ENCODE peak calls at places on chromosomes 11 and 22, in four cellular contexts. D, E, X and G are unnamed samples.

GRCh38 chr11:118074785-118075184 is 2.1 kb upstream of the TMPRSS4 start:
- DNase-seq in D (no peak), E (no peak), X (no peak), G (no peak)

GRCh38 chr11:44562836-44563460 is 2.5 kb upstream of the CD82 start:
- DNase-seq in D (no peak), E (no peak), X (no peak), G (no peak)

GRCh38 chr11:95652002-95652472 is 137.5 kb downstream of the FAM76B start:
- DNase-seq in D (no peak), E (no peak), X (no peak), G (no peak)

GRCh38 chr11:2860636-2861035 is 24.9 kb downstream of the CDKN1C start:
- DNase-seq in D (no peak), E (no peak), X (no peak), G (no peak)

GRCh38 chr11:66843776-66844495 is 695 bp downstream of the RCE1 start:
- DNase-seq in D (no peak), E (no peak), X (no peak), G (no peak)

GRCh38 chr11:117506856-117507425 is 179.3 kb downstream of the CEP164 start:
- DNase-seq in D (no peak), E (no peak), X (no peak), G (no peak)

GRCh38 chr22:27576815-27577564 is 224.6 kb downstream of the MN1 start:
- DNase-seq in D (no peak), E (peak; percentile 23), X (no peak), G (no peak)

GRCh38 chr11:48073031-48073861 is 92.9 kb downstream of the PTPRJ start:
- DNase-seq in D (no peak), E (no peak), X (no peak), G (no peak)

GRCh38 chr11:118135796-118136165 is 16.8 kb downstream of the SCN4B start:
- DNase-seq in D (no peak), E (no peak), X (no peak), G (no peak)

GRCh38 chr11:39630365-39630764 is 1829.1 kb downstream of the LRRC4C start:
- DNase-seq in D (no peak), E (no peak), X (no peak), G (no peak)

GRCh38 chr11:117009905-117010605 is 88.2 kb downstream of the SIK3 start:
- DNase-seq in D (no peak), E (no peak), X (no peak), G (no peak)

GRCh38 chr22:42621505-42622002 is 6.9 kb upstream of the POLDIP3 start:
- DNase-seq in D (peak; percentile 79), E (peak; percentile 79), X (peak; percentile 74), G (peak; percentile 34)

GRCh38 chr11:113817162-113817561 is 37.6 kb downstream of the CLDN25 start:
- DNase-seq in D (no peak), E (no peak), X (no peak), G (no peak)

GRCh38 chr11:62713343-62713742 is 5.9 kb downstream of the GNG3 start:
- DNase-seq in D (no peak), E (no peak), X (no peak), G (no peak)

GRCh38 chr22:44702479-44703219 is 645 bp downstream of the PRR5 start:
- DNase-seq in D (peak; percentile 18), E (no peak), X (no peak), G (peak; percentile 33)

GRCh38 chr11:112082729-112083128 is 3.8 kb downstream of the TIMM8B start:
- DNase-seq in D (no peak), E (no peak), X (no peak), G (no peak)

GRCh38 chr11:112085822-112086421 is 634 bp downstream of the TIMM8B start:
- DNase-seq in D (no peak), E (no peak), X (no peak), G (peak; percentile 46)

GRCh38 chr11:112087212-112087611 is 539 bp downstream of the SDHD start:
- DNase-seq in D (no peak), E (no peak), X (no peak), G (no peak)

GRCh38 chr11:112086422-112087191 is at the start of the genes SDHD and TIMM8B:
- DNase-seq in D (peak; percentile 95), E (peak; percentile 97), X (peak; percentile 93), G (peak; percentile 96)
- TF ChIP-seq CTCF in D (peak; percentile 50), E (peak; percentile 43), X (peak; percentile 29), G (no peak)

GRCh38 chr11:115869780-115870431 is 365.7 kb upstream of the CADM1 start:
- DNase-seq in D (no peak), E (no peak), X (no peak), G (no peak)
- TF ChIP-seq CTCF in D (peak; percentile 70), E (no peak), X (peak; percentile 43), G (no peak)

GRCh38 chr22:46133588-46133855 is 16.8 kb upstream of the PPARA start:
- DNase-seq in D (no peak), E (no peak), X (no peak), G (no peak)

GRCh38 chr22:46129390-46130041 is 20.8 kb upstream of the PPARA start:
- DNase-seq in D (no peak), E (no peak), X (peak; percentile 83), G (no peak)

GRCh38 chr22:46132830-46133587 is 17.3 kb upstream of the PPARA start:
- DNase-seq in D (no peak), E (no peak), X (no peak), G (no peak)

GRCh38 chr22:46128606-46129005 is 21.7 kb upstream of the PPARA start:
- DNase-seq in D (no peak), E (no peak), X (no peak), G (no peak)

DNA sequence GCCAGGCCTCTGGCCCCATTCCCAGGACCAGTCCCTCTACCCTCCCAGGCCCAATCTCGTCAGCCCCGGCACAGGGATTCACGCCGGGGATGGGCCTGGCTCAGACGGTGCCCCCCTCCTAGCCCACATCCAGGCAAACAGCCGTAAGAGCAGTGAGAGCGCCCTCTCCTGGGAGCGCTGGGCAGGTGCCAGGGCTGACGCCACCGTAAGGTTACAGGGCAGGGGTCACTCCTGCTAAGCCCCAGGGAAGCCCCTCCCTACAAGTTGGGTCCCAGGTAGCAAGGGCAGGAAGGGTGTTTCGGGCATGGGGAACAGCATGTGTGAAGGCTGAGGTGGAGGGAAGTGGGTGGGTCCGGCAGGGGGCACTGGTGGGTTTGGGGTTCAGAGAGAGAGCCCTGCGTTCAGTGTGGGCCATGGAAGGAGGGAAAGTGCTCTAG is 19.2 kb upstream of the PPARA start:
- DNase-seq in D (no peak), E (no peak), X (no peak), G (no peak)
- TF ChIP-seq CTCF in D (peak; percentile 48), E (peak; percentile 39), X (peak; percentile 19), G (no peak)

DNA sequence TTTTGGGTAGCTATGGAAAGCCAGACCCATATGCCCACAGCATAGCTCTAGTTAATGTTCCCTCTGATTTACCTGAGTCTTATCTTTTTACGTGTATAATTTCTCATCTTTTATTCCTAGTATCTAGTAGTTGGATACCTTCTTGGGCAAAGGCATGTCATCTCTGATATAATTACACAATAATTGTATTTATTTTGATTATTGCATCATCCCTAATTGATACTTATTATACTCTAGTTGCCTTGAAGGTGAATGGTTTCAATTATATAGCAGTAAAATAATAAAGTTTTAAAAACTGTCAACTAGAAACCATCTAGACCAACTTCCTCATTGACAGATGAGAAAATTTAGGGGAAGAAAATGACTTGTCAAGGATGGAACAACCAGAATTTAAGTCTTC is 347.3 kb downstream of the SOX6 start:
- DNase-seq in D (no peak), E (no peak), X (no peak), G (no peak)
- TF ChIP-seq CTCF in D (no peak), E (no peak), X (no peak), G (no peak)

DNA sequence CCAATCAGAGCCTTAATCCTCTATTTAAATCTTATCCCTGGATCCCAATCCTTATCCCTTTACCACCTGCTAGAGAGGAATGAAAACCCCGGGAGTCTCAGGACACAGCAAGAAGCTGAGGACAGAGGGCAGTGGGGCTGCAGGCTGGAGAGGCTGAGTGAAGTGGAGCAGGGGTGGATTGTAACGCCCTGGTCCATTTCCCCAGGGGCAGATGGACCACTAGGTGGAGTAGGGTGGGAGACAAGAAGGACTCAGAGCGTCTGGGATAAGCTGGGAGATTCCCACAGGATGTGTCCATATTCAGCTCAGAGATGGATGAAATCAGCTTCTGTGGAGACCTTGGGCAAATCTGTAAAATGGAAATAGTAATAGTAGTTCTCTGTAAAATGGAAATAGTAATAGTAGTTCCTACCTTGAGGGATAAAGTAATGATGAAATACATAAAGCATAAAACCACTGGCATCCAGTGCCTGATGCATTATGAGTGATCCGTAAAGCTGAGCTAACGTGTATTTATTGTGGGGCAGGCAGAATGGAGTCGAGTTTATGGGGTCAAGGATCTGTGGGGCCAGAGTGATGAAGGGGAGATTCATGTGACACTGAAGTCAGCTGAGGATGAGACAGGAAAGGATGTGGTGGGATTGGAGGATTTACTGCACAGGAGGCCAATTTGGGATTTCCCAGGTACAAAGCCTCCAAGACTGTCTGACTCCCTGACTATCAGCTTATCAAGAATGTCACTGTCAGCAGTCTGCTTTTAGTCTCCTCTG is 1.9 kb upstream of the ROBO4 start:
- DNase-seq in D (no peak), E (peak; percentile 21), X (no peak), G (no peak)
- TF ChIP-seq CTCF in D (no peak), E (peak; percentile 36), X (no peak), G (no peak)

DNA sequence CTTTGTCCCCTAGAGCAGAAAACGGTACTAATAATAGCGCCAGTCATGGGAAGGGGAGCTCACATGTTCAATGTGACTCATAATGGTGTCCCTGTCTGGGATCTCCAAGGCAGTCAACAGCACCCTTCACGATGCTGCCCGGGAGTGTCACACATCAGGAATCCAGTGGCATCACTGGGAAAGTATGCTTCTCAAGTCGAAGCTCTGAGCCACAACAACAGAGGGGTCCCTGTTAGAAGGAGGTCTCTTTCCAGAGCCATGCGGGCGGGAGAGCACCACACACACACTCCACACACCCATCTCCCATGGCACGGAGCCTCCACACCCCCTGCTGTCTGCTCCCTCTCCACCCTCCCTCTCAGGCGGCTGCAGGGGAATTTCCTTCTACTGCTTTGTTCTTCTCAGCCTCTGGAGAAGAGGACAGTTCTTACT is 119.7 kb downstream of the ETS1 start:
- DNase-seq in D (peak; percentile 21), E (peak; percentile 90), X (no peak), G (no peak)
- TF ChIP-seq CTCF in D (no peak), E (peak; percentile 10), X (no peak), G (no peak)

GRCh38 chr11:124311269-124311668 is 2.5 kb downstream of the OR8D1 start:
- DNase-seq in D (no peak), E (no peak), X (no peak), G (no peak)
- TF ChIP-seq CTCF in D (no peak), E (no peak), X (no peak), G (no peak)

DNA sequence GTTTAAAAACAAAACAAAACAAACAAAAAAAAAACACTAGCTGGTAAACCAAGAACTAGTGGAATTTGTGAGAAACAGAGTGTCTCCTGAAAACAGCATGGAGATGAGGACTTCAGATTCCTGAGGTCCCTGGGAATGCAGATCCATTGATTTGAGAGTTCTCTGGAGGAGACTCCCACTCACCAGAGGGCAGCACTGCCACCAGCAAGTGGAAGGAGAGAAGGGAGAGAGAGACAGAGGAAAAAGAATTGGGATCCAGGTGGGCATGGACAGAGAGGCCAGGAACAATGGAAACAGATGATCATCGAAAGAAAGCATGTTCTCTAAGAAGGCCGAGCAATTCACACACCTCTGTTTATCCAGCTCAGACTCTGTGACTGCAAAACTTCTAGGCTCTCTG is 31.8 kb downstream of the ETS1 start:
- DNase-seq in D (no peak), E (no peak), X (no peak), G (no peak)
- TF ChIP-seq CTCF in D (peak; percentile 32), E (peak; percentile 30), X (peak; percentile 41), G (no peak)